ENCODE peak calls at places on chromosome 5, in ten cellular contexts. One of them, this sample, is unnamed. For H3K4me1, the result is how much of the 10 kb centered on the place peaks cover.

GRCh38 chr5:22372376-22372775 is 480.8 kb downstream of the CDH12 start:
- DNase-seq in tibial artery: no peak
- DNase-seq in left ventricle myocardium inferior: no peak
- DNase-seq in astrocyte: peak
- DNase-seq in transverse colon: no peak
- DNase-seq in GM23338: no peak
- DNase-seq in heart right ventricle: no peak
- DNase-seq in mammary epithelial cell: peak
- DNase-seq in pancreas: no peak
- DNase-seq in IMR-90: peak
- DNase-seq in this sample: no peak

GRCh38 chr5:157487358-157487757 is 27.3 kb downstream of the NIPAL4 start:
- DNase-seq in tibial artery: no peak
- DNase-seq in left ventricle myocardium inferior: no peak
- DNase-seq in astrocyte: no peak
- DNase-seq in transverse colon: peak
- DNase-seq in GM23338: no peak
- DNase-seq in heart right ventricle: no peak
- DNase-seq in mammary epithelial cell: no peak
- DNase-seq in pancreas: no peak
- DNase-seq in IMR-90: no peak
- DNase-seq in this sample: no peak

GRCh38 chr5:23072179-23072578 is 219.0 kb upstream of the CDH12 start:
- DNase-seq in tibial artery: no peak
- DNase-seq in left ventricle myocardium inferior: no peak
- DNase-seq in astrocyte: no peak
- DNase-seq in transverse colon: no peak
- DNase-seq in GM23338: no peak
- DNase-seq in heart right ventricle: no peak
- DNase-seq in mammary epithelial cell: no peak
- DNase-seq in pancreas: no peak
- DNase-seq in IMR-90: no peak
- DNase-seq in this sample: no peak

GRCh38 chr5:73796164-73797141 is 170.5 kb downstream of the ARHGEF28 start:
- DNase-seq in tibial artery: no peak
- DNase-seq in left ventricle myocardium inferior: peak
- DNase-seq in astrocyte: peak
- DNase-seq in transverse colon: no peak
- DNase-seq in GM23338: no peak
- DNase-seq in heart right ventricle: peak
- DNase-seq in mammary epithelial cell: peak
- DNase-seq in pancreas: peak
- DNase-seq in IMR-90: peak
- DNase-seq in this sample: no peak

GRCh38 chr5:171999877-172000276 is 6.6 kb downstream of the FBXW11 start:
- DNase-seq in tibial artery: no peak
- DNase-seq in left ventricle myocardium inferior: no peak
- DNase-seq in astrocyte: no peak
- DNase-seq in transverse colon: no peak
- DNase-seq in GM23338: peak
- DNase-seq in heart right ventricle: no peak
- DNase-seq in mammary epithelial cell: no peak
- DNase-seq in pancreas: no peak
- DNase-seq in IMR-90: no peak
- DNase-seq in this sample: no peak

GRCh38 chr5:143757116-143757515 is 54.8 kb upstream of the HMHB1 start:
- DNase-seq in tibial artery: no peak
- DNase-seq in left ventricle myocardium inferior: no peak
- DNase-seq in astrocyte: no peak
- DNase-seq in transverse colon: no peak
- DNase-seq in GM23338: no peak
- DNase-seq in heart right ventricle: no peak
- DNase-seq in mammary epithelial cell: no peak
- DNase-seq in pancreas: no peak
- DNase-seq in IMR-90: peak
- DNase-seq in this sample: no peak

GRCh38 chr5:135651156-135651555 is 72.4 kb upstream of the CXCL14 start:
- DNase-seq in tibial artery: no peak
- DNase-seq in left ventricle myocardium inferior: no peak
- DNase-seq in astrocyte: peak
- DNase-seq in transverse colon: no peak
- DNase-seq in GM23338: no peak
- DNase-seq in heart right ventricle: no peak
- DNase-seq in mammary epithelial cell: peak
- DNase-seq in pancreas: no peak
- DNase-seq in IMR-90: peak
- DNase-seq in this sample: no peak

GRCh38 chr5:118224546-118224945 is 763.8 kb downstream of the DTWD2 start:
- DNase-seq in tibial artery: no peak
- DNase-seq in left ventricle myocardium inferior: no peak
- DNase-seq in astrocyte: peak
- DNase-seq in transverse colon: no peak
- DNase-seq in GM23338: no peak
- DNase-seq in heart right ventricle: no peak
- DNase-seq in mammary epithelial cell: peak
- DNase-seq in pancreas: no peak
- DNase-seq in IMR-90: peak
- DNase-seq in this sample: no peak

GRCh38 chr5:174608631-174609097 is 115.7 kb upstream of the MSX2 start:
- DNase-seq in tibial artery: peak
- DNase-seq in left ventricle myocardium inferior: peak
- DNase-seq in astrocyte: peak
- DNase-seq in transverse colon: peak
- DNase-seq in GM23338: no peak
- DNase-seq in heart right ventricle: peak
- DNase-seq in mammary epithelial cell: no peak
- DNase-seq in pancreas: peak
- DNase-seq in IMR-90: no peak
- DNase-seq in this sample: peak

GRCh38 chr5:174607205-174607604 is 117.2 kb upstream of the MSX2 start:
- DNase-seq in tibial artery: no peak
- DNase-seq in left ventricle myocardium inferior: no peak
- DNase-seq in astrocyte: no peak
- DNase-seq in transverse colon: no peak
- DNase-seq in GM23338: no peak
- DNase-seq in heart right ventricle: no peak
- DNase-seq in mammary epithelial cell: no peak
- DNase-seq in pancreas: no peak
- DNase-seq in IMR-90: no peak
- DNase-seq in this sample: no peak

GRCh38 chr5:174606646-174607045 is 117.7 kb upstream of the MSX2 start:
- DNase-seq in tibial artery: no peak
- DNase-seq in left ventricle myocardium inferior: no peak
- DNase-seq in astrocyte: peak
- DNase-seq in transverse colon: no peak
- DNase-seq in GM23338: no peak
- DNase-seq in heart right ventricle: no peak
- DNase-seq in mammary epithelial cell: no peak
- DNase-seq in pancreas: no peak
- DNase-seq in IMR-90: no peak
- DNase-seq in this sample: no peak

GRCh38 chr5:174610968-174611367 is 113.4 kb upstream of the MSX2 start:
- DNase-seq in tibial artery: peak
- DNase-seq in left ventricle myocardium inferior: no peak
- DNase-seq in astrocyte: peak
- DNase-seq in transverse colon: peak
- DNase-seq in GM23338: no peak
- DNase-seq in heart right ventricle: no peak
- DNase-seq in mammary epithelial cell: peak
- DNase-seq in pancreas: no peak
- DNase-seq in IMR-90: peak
- DNase-seq in this sample: no peak

DNA sequence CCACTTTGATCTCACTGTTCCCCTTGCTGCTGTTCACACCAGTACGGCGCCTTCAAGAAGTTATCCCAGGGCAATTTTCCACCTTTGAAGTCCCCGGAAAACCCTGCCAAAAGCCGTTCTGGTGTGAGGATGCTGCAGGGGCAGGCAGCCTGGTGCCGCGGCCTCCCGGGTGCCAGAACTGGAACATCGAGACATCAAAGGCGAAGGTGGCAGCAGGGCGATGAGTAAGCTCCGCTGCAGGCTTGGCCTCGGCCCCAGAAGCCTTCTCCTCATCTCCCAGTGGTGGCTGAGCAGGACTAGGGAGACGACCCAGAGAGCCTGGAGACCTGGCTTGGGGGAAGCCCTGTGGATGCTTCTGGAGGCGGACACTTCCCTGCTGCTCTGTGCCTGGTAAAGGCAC is 115.3 kb upstream of the MSX2 start:
- DNase-seq in tibial artery: no peak
- DNase-seq in left ventricle myocardium inferior: no peak
- DNase-seq in astrocyte: peak
- DNase-seq in transverse colon: no peak
- DNase-seq in GM23338: no peak
- DNase-seq in heart right ventricle: no peak
- DNase-seq in mammary epithelial cell: no peak
- DNase-seq in pancreas: peak
- DNase-seq in IMR-90: no peak
- DNase-seq in this sample: no peak
- H3K4me1 ChIP-seq in tibial artery: under half
- H3K4me1 ChIP-seq in left ventricle myocardium inferior: under half
- H3K4me1 ChIP-seq in astrocyte: under half
- H3K4me1 ChIP-seq in transverse colon: under half
- H3K4me1 ChIP-seq in GM23338: under half
- H3K4me1 ChIP-seq in heart right ventricle: under half
- H3K4me1 ChIP-seq in mammary epithelial cell: under half
- H3K4me1 ChIP-seq in pancreas: under half
- H3K4me1 ChIP-seq in IMR-90: under half
- H3K4me1 ChIP-seq in this sample: under half

GRCh38 chr5:140117523-140117922 is 3.6 kb downstream of the PURA start:
- DNase-seq in tibial artery: no peak
- DNase-seq in left ventricle myocardium inferior: no peak
- DNase-seq in astrocyte: no peak
- DNase-seq in transverse colon: no peak
- DNase-seq in GM23338: no peak
- DNase-seq in heart right ventricle: no peak
- DNase-seq in mammary epithelial cell: no peak
- DNase-seq in pancreas: no peak
- DNase-seq in IMR-90: no peak
- DNase-seq in this sample: no peak

GRCh38 chr5:140116716-140117115 is 2.8 kb downstream of the PURA start:
- DNase-seq in tibial artery: no peak
- DNase-seq in left ventricle myocardium inferior: no peak
- DNase-seq in astrocyte: no peak
- DNase-seq in transverse colon: no peak
- DNase-seq in GM23338: peak
- DNase-seq in heart right ventricle: no peak
- DNase-seq in mammary epithelial cell: no peak
- DNase-seq in pancreas: no peak
- DNase-seq in IMR-90: no peak
- DNase-seq in this sample: no peak

GRCh38 chr5:140115186-140115500 is 1.2 kb downstream of the PURA start:
- DNase-seq in tibial artery: no peak
- DNase-seq in left ventricle myocardium inferior: no peak
- DNase-seq in astrocyte: no peak
- DNase-seq in transverse colon: no peak
- DNase-seq in GM23338: no peak
- DNase-seq in heart right ventricle: no peak
- DNase-seq in mammary epithelial cell: no peak
- DNase-seq in pancreas: no peak
- DNase-seq in IMR-90: no peak
- DNase-seq in this sample: no peak

GRCh38 chr5:140114341-140115185 is 654 bp downstream of the PURA start:
- DNase-seq in tibial artery: peak
- DNase-seq in left ventricle myocardium inferior: peak
- DNase-seq in astrocyte: peak
- DNase-seq in transverse colon: peak
- DNase-seq in GM23338: peak
- DNase-seq in heart right ventricle: peak
- DNase-seq in mammary epithelial cell: peak
- DNase-seq in pancreas: peak
- DNase-seq in IMR-90: peak
- DNase-seq in this sample: peak

GRCh38 chr5:140118294-140118936 is 4.5 kb downstream of the PURA start:
- DNase-seq in tibial artery: no peak
- DNase-seq in left ventricle myocardium inferior: no peak
- DNase-seq in astrocyte: no peak
- DNase-seq in transverse colon: no peak
- DNase-seq in GM23338: peak
- DNase-seq in heart right ventricle: no peak
- DNase-seq in mammary epithelial cell: no peak
- DNase-seq in pancreas: no peak
- DNase-seq in IMR-90: peak
- DNase-seq in this sample: no peak
- H3K27ac ChIP-seq in tibial artery: no peak
- H3K27ac ChIP-seq in left ventricle myocardium inferior: peak
- H3K27ac ChIP-seq in astrocyte: no peak
- H3K27ac ChIP-seq in transverse colon: no peak
- H3K27ac ChIP-seq in GM23338: no peak
- H3K27ac ChIP-seq in heart right ventricle: no peak
- H3K27ac ChIP-seq in mammary epithelial cell: no peak
- H3K27ac ChIP-seq in pancreas: no peak
- H3K27ac ChIP-seq in IMR-90: no peak
- H3K27ac ChIP-seq in this sample: no peak

GRCh38 chr5:38780316-38780715 is 65.5 kb upstream of the OSMR start:
- DNase-seq in tibial artery: no peak
- DNase-seq in left ventricle myocardium inferior: no peak
- DNase-seq in astrocyte: no peak
- DNase-seq in transverse colon: no peak
- DNase-seq in GM23338: no peak
- DNase-seq in heart right ventricle: no peak
- DNase-seq in mammary epithelial cell: no peak
- DNase-seq in pancreas: no peak
- DNase-seq in IMR-90: peak
- DNase-seq in this sample: no peak

GRCh38 chr5:38783011-38783551 is 62.7 kb upstream of the OSMR start:
- DNase-seq in tibial artery: no peak
- DNase-seq in left ventricle myocardium inferior: no peak
- DNase-seq in astrocyte: peak
- DNase-seq in transverse colon: no peak
- DNase-seq in GM23338: no peak
- DNase-seq in heart right ventricle: no peak
- DNase-seq in mammary epithelial cell: peak
- DNase-seq in pancreas: no peak
- DNase-seq in IMR-90: peak
- DNase-seq in this sample: no peak

GRCh38 chr5:38780950-38781349 is 64.9 kb upstream of the OSMR start:
- DNase-seq in tibial artery: peak
- DNase-seq in left ventricle myocardium inferior: peak
- DNase-seq in astrocyte: peak
- DNase-seq in transverse colon: peak
- DNase-seq in GM23338: no peak
- DNase-seq in heart right ventricle: peak
- DNase-seq in mammary epithelial cell: peak
- DNase-seq in pancreas: no peak
- DNase-seq in IMR-90: peak
- DNase-seq in this sample: no peak

GRCh38 chr5:38777111-38777510 is 68.7 kb upstream of the OSMR start:
- DNase-seq in tibial artery: no peak
- DNase-seq in left ventricle myocardium inferior: no peak
- DNase-seq in astrocyte: no peak
- DNase-seq in transverse colon: no peak
- DNase-seq in GM23338: no peak
- DNase-seq in heart right ventricle: no peak
- DNase-seq in mammary epithelial cell: no peak
- DNase-seq in pancreas: no peak
- DNase-seq in IMR-90: no peak
- DNase-seq in this sample: no peak

GRCh38 chr5:38782185-38782584 is 63.6 kb upstream of the OSMR start:
- DNase-seq in tibial artery: no peak
- DNase-seq in left ventricle myocardium inferior: no peak
- DNase-seq in astrocyte: no peak
- DNase-seq in transverse colon: no peak
- DNase-seq in GM23338: no peak
- DNase-seq in heart right ventricle: no peak
- DNase-seq in mammary epithelial cell: no peak
- DNase-seq in pancreas: no peak
- DNase-seq in IMR-90: no peak
- DNase-seq in this sample: no peak
- H3K4me1 ChIP-seq in tibial artery: under half
- H3K4me1 ChIP-seq in left ventricle myocardium inferior: under half
- H3K4me1 ChIP-seq in astrocyte: under half
- H3K4me1 ChIP-seq in transverse colon: under half
- H3K4me1 ChIP-seq in GM23338: under half
- H3K4me1 ChIP-seq in heart right ventricle: under half
- H3K4me1 ChIP-seq in mammary epithelial cell: under half
- H3K4me1 ChIP-seq in pancreas: under half
- H3K4me1 ChIP-seq in IMR-90: under half
- H3K4me1 ChIP-seq in this sample: under half

GRCh38 chr5:16953729-16954128 is 17.6 kb upstream of the MYO10 start:
- DNase-seq in tibial artery: no peak
- DNase-seq in left ventricle myocardium inferior: no peak
- DNase-seq in astrocyte: no peak
- DNase-seq in transverse colon: no peak
- DNase-seq in GM23338: no peak
- DNase-seq in heart right ventricle: no peak
- DNase-seq in mammary epithelial cell: no peak
- DNase-seq in pancreas: no peak
- DNase-seq in IMR-90: no peak
- DNase-seq in this sample: no peak

GRCh38 chr5:16952968-16953671 is 17.0 kb upstream of the MYO10 start:
- DNase-seq in tibial artery: no peak
- DNase-seq in left ventricle myocardium inferior: no peak
- DNase-seq in astrocyte: no peak
- DNase-seq in transverse colon: no peak
- DNase-seq in GM23338: no peak
- DNase-seq in heart right ventricle: no peak
- DNase-seq in mammary epithelial cell: no peak
- DNase-seq in pancreas: no peak
- DNase-seq in IMR-90: no peak
- DNase-seq in this sample: no peak

DNA sequence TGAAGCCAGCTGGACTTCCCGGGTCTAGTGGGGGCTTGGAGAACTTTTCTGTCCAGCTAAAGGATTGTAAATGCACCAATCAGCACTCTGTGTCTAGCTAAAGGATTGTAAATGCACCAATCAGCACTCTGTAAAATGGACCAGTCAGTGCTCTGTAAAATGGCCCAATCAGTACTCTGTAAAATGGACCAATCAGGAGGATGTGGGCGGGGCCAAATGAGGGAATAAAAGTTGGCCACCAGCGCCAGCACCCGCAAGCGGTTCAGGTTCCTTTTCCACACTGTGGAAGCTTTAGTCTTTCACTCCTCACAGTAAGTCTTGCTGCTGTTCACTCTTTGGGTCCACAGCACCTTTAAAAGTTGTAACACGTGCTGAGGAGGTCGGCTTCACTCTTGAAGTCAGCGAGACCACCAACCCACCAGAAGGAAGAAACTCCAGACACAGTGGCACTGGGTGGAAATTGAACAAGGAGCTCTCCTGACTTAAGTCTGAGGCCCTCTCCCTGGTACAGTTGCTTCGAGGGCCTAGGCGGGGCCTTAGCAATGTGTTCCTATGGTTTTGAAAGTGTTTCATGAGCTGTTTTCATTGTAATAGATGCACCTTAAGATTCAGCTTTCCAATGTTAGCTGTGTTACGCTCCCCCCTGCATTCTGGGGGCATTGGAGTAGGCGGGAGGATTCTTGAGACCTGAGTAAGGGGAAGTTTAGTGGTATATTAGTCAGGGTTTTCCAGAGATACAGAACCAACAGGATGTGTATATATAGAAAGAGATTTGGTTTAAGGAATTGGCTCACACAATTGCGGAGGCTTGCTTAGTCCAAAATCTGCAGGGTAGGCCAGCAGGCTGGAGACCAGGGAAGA is 21.4 kb upstream of the MYO10 start:
- DNase-seq in tibial artery: no peak
- DNase-seq in left ventricle myocardium inferior: no peak
- DNase-seq in astrocyte: peak
- DNase-seq in transverse colon: no peak
- DNase-seq in GM23338: no peak
- DNase-seq in heart right ventricle: no peak
- DNase-seq in mammary epithelial cell: peak
- DNase-seq in pancreas: no peak
- DNase-seq in IMR-90: peak
- DNase-seq in this sample: no peak
- H3K27ac ChIP-seq in tibial artery: no peak
- H3K27ac ChIP-seq in left ventricle myocardium inferior: no peak
- H3K27ac ChIP-seq in astrocyte: peak
- H3K27ac ChIP-seq in transverse colon: no peak
- H3K27ac ChIP-seq in GM23338: no peak
- H3K27ac ChIP-seq in heart right ventricle: no peak
- H3K27ac ChIP-seq in mammary epithelial cell: peak
- H3K27ac ChIP-seq in pancreas: no peak
- H3K27ac ChIP-seq in IMR-90: peak
- H3K27ac ChIP-seq in this sample: no peak

This sample was measured in ascending aorta.